ENCODE peak calls at places on chromosomes 7 and 10, in ten cellular contexts. One of them, this sample, is unnamed.

GRCh38 chr10:129455625-129456024 is 11.4 kb upstream of the MGMT start:
- DNase-seq in fibroblast of lung: no peak
- DNase-seq in activated T-cell treated with anti-CD3 and anti-CD28 coated beads for 1 hour: no peak
- DNase-seq in GM13977: no peak
- DNase-seq in epithelial cell of esophagus: no peak
- DNase-seq in HFFc6: no peak
- DNase-seq in effector memory CD8-positive, alpha-beta T cell: no peak
- DNase-seq in HTR-8/SVneo: no peak
- DNase-seq in colonic mucosa: no peak
- DNase-seq in NCI-H2227 treated with DMSO at 0.1 percent for 48 hours: no peak
- DNase-seq in this sample: no peak

GRCh38 chr10:95430231-95430951 is 130.8 kb downstream of the SORBS1 start:
- DNase-seq in fibroblast of lung: peak
- DNase-seq in activated T-cell treated with anti-CD3 and anti-CD28 coated beads for 1 hour: peak
- DNase-seq in GM13977: peak
- DNase-seq in epithelial cell of esophagus: peak
- DNase-seq in HFFc6: peak
- DNase-seq in effector memory CD8-positive, alpha-beta T cell: peak
- DNase-seq in HTR-8/SVneo: peak
- DNase-seq in colonic mucosa: peak
- DNase-seq in NCI-H2227 treated with DMSO at 0.1 percent for 48 hours: peak
- DNase-seq in this sample: peak

GRCh38 chr10:132418520-132419416 is 21.8 kb downstream of the PWWP2B start:
- DNase-seq in fibroblast of lung: no peak
- DNase-seq in activated T-cell treated with anti-CD3 and anti-CD28 coated beads for 1 hour: no peak
- DNase-seq in GM13977: peak
- DNase-seq in epithelial cell of esophagus: peak
- DNase-seq in HFFc6: no peak
- DNase-seq in effector memory CD8-positive, alpha-beta T cell: no peak
- DNase-seq in HTR-8/SVneo: no peak
- DNase-seq in colonic mucosa: peak
- DNase-seq in NCI-H2227 treated with DMSO at 0.1 percent for 48 hours: no peak
- DNase-seq in this sample: no peak

GRCh38 chr7:94160719-94161435 is 156.7 kb upstream of the BET1 start:
- DNase-seq in fibroblast of lung: no peak
- DNase-seq in activated T-cell treated with anti-CD3 and anti-CD28 coated beads for 1 hour: no peak
- DNase-seq in GM13977: peak
- DNase-seq in epithelial cell of esophagus: no peak
- DNase-seq in HFFc6: no peak
- DNase-seq in effector memory CD8-positive, alpha-beta T cell: no peak
- DNase-seq in HTR-8/SVneo: no peak
- DNase-seq in colonic mucosa: no peak
- DNase-seq in NCI-H2227 treated with DMSO at 0.1 percent for 48 hours: no peak
- DNase-seq in this sample: no peak

GRCh38 chr10:99658622-99659030 is 683 bp upstream of the ENTPD7 start:
- DNase-seq in fibroblast of lung: peak
- DNase-seq in activated T-cell treated with anti-CD3 and anti-CD28 coated beads for 1 hour: peak
- DNase-seq in GM13977: no peak
- DNase-seq in epithelial cell of esophagus: peak
- DNase-seq in HFFc6: peak
- DNase-seq in effector memory CD8-positive, alpha-beta T cell: peak
- DNase-seq in HTR-8/SVneo: no peak
- DNase-seq in colonic mucosa: peak
- DNase-seq in NCI-H2227 treated with DMSO at 0.1 percent for 48 hours: no peak
- DNase-seq in this sample: peak

GRCh38 chr10:72645263-72645858 is 19.5 kb upstream of the MICU1 start:
- DNase-seq in fibroblast of lung: no peak
- DNase-seq in activated T-cell treated with anti-CD3 and anti-CD28 coated beads for 1 hour: no peak
- DNase-seq in GM13977: no peak
- DNase-seq in epithelial cell of esophagus: no peak
- DNase-seq in HFFc6: no peak
- DNase-seq in effector memory CD8-positive, alpha-beta T cell: no peak
- DNase-seq in HTR-8/SVneo: no peak
- DNase-seq in colonic mucosa: no peak
- DNase-seq in NCI-H2227 treated with DMSO at 0.1 percent for 48 hours: no peak
- DNase-seq in this sample: no peak

GRCh38 chr10:29895436-29895835 is 163.9 kb downstream of the JCAD start:
- DNase-seq in fibroblast of lung: peak
- DNase-seq in activated T-cell treated with anti-CD3 and anti-CD28 coated beads for 1 hour: no peak
- DNase-seq in GM13977: no peak
- DNase-seq in epithelial cell of esophagus: peak
- DNase-seq in HFFc6: peak
- DNase-seq in effector memory CD8-positive, alpha-beta T cell: no peak
- DNase-seq in HTR-8/SVneo: peak
- DNase-seq in colonic mucosa: peak
- DNase-seq in NCI-H2227 treated with DMSO at 0.1 percent for 48 hours: no peak
- DNase-seq in this sample: no peak

GRCh38 chr10:22958338-22958737 is 30.5 kb downstream of the ARMC3 start:
- DNase-seq in fibroblast of lung: peak
- DNase-seq in activated T-cell treated with anti-CD3 and anti-CD28 coated beads for 1 hour: no peak
- DNase-seq in GM13977: no peak
- DNase-seq in epithelial cell of esophagus: peak
- DNase-seq in HFFc6: peak
- DNase-seq in effector memory CD8-positive, alpha-beta T cell: no peak
- DNase-seq in HTR-8/SVneo: no peak
- DNase-seq in colonic mucosa: no peak
- DNase-seq in NCI-H2227 treated with DMSO at 0.1 percent for 48 hours: no peak
- DNase-seq in this sample: no peak

GRCh38 chr10:54703086-54703485 is 97.9 kb downstream of the PCDH15 start:
- DNase-seq in fibroblast of lung: peak
- DNase-seq in activated T-cell treated with anti-CD3 and anti-CD28 coated beads for 1 hour: no peak
- DNase-seq in GM13977: no peak
- DNase-seq in epithelial cell of esophagus: no peak
- DNase-seq in HFFc6: no peak
- DNase-seq in effector memory CD8-positive, alpha-beta T cell: no peak
- DNase-seq in HTR-8/SVneo: no peak
- DNase-seq in colonic mucosa: no peak
- DNase-seq in NCI-H2227 treated with DMSO at 0.1 percent for 48 hours: no peak
- DNase-seq in this sample: no peak

GRCh38 chr7:22332481-22332880 is 24.5 kb downstream of the RAPGEF5 start:
- DNase-seq in fibroblast of lung: no peak
- DNase-seq in activated T-cell treated with anti-CD3 and anti-CD28 coated beads for 1 hour: no peak
- DNase-seq in GM13977: no peak
- DNase-seq in epithelial cell of esophagus: no peak
- DNase-seq in HFFc6: no peak
- DNase-seq in effector memory CD8-positive, alpha-beta T cell: no peak
- DNase-seq in HTR-8/SVneo: no peak
- DNase-seq in colonic mucosa: no peak
- DNase-seq in NCI-H2227 treated with DMSO at 0.1 percent for 48 hours: no peak
- DNase-seq in this sample: no peak

GRCh38 chr7:26856481-26856880 is 7.9 kb downstream of the SKAP2 start:
- DNase-seq in fibroblast of lung: no peak
- DNase-seq in activated T-cell treated with anti-CD3 and anti-CD28 coated beads for 1 hour: no peak
- DNase-seq in GM13977: no peak
- DNase-seq in epithelial cell of esophagus: no peak
- DNase-seq in HFFc6: no peak
- DNase-seq in effector memory CD8-positive, alpha-beta T cell: no peak
- DNase-seq in HTR-8/SVneo: no peak
- DNase-seq in colonic mucosa: no peak
- DNase-seq in NCI-H2227 treated with DMSO at 0.1 percent for 48 hours: no peak
- DNase-seq in this sample: no peak

GRCh38 chr7:111424768-111425167 is 137.5 kb downstream of the IMMP2L start:
- DNase-seq in fibroblast of lung: peak
- DNase-seq in activated T-cell treated with anti-CD3 and anti-CD28 coated beads for 1 hour: no peak
- DNase-seq in GM13977: no peak
- DNase-seq in epithelial cell of esophagus: peak
- DNase-seq in HFFc6: peak
- DNase-seq in effector memory CD8-positive, alpha-beta T cell: no peak
- DNase-seq in HTR-8/SVneo: peak
- DNase-seq in colonic mucosa: no peak
- DNase-seq in NCI-H2227 treated with DMSO at 0.1 percent for 48 hours: no peak
- DNase-seq in this sample: no peak

GRCh38 chr10:45432700-45433472 is 58.9 kb downstream of the ALOX5 start:
- DNase-seq in fibroblast of lung: no peak
- DNase-seq in activated T-cell treated with anti-CD3 and anti-CD28 coated beads for 1 hour: no peak
- DNase-seq in GM13977: peak
- DNase-seq in epithelial cell of esophagus: no peak
- DNase-seq in HFFc6: no peak
- DNase-seq in effector memory CD8-positive, alpha-beta T cell: no peak
- DNase-seq in HTR-8/SVneo: no peak
- DNase-seq in colonic mucosa: no peak
- DNase-seq in NCI-H2227 treated with DMSO at 0.1 percent for 48 hours: no peak
- DNase-seq in this sample: no peak

GRCh38 chr10:91901784-91902677 is 7.3 kb downstream of the FGFBP3 start:
- DNase-seq in fibroblast of lung: peak
- DNase-seq in activated T-cell treated with anti-CD3 and anti-CD28 coated beads for 1 hour: peak
- DNase-seq in GM13977: no peak
- DNase-seq in epithelial cell of esophagus: peak
- DNase-seq in HFFc6: peak
- DNase-seq in effector memory CD8-positive, alpha-beta T cell: peak
- DNase-seq in HTR-8/SVneo: peak
- DNase-seq in colonic mucosa: peak
- DNase-seq in NCI-H2227 treated with DMSO at 0.1 percent for 48 hours: no peak
- DNase-seq in this sample: no peak

GRCh38 chr10:690227-691161 is 1.0 kb upstream of the DIP2C start:
- DNase-seq in fibroblast of lung: peak
- DNase-seq in activated T-cell treated with anti-CD3 and anti-CD28 coated beads for 1 hour: no peak
- DNase-seq in GM13977: peak
- DNase-seq in epithelial cell of esophagus: no peak
- DNase-seq in HFFc6: no peak
- DNase-seq in effector memory CD8-positive, alpha-beta T cell: no peak
- DNase-seq in HTR-8/SVneo: no peak
- DNase-seq in colonic mucosa: no peak
- DNase-seq in NCI-H2227 treated with DMSO at 0.1 percent for 48 hours: no peak
- DNase-seq in this sample: no peak

GRCh38 chr7:64882341-64883112 is 20.5 kb upstream of the ZNF273 start:
- DNase-seq in fibroblast of lung: peak
- DNase-seq in activated T-cell treated with anti-CD3 and anti-CD28 coated beads for 1 hour: no peak
- DNase-seq in GM13977: peak
- DNase-seq in epithelial cell of esophagus: peak
- DNase-seq in HFFc6: no peak
- DNase-seq in effector memory CD8-positive, alpha-beta T cell: no peak
- DNase-seq in HTR-8/SVneo: no peak
- DNase-seq in colonic mucosa: peak
- DNase-seq in NCI-H2227 treated with DMSO at 0.1 percent for 48 hours: no peak
- DNase-seq in this sample: no peak

GRCh38 chr7:32093415-32094408 is 23.5 kb upstream of the PDE1C start:
- DNase-seq in fibroblast of lung: peak
- DNase-seq in activated T-cell treated with anti-CD3 and anti-CD28 coated beads for 1 hour: no peak
- DNase-seq in GM13977: no peak
- DNase-seq in epithelial cell of esophagus: peak
- DNase-seq in HFFc6: peak
- DNase-seq in effector memory CD8-positive, alpha-beta T cell: no peak
- DNase-seq in HTR-8/SVneo: no peak
- DNase-seq in colonic mucosa: no peak
- DNase-seq in NCI-H2227 treated with DMSO at 0.1 percent for 48 hours: no peak
- DNase-seq in this sample: no peak

This sample was measured in effector CD8-positive, alpha-beta T cell.